ENCODE peak calls at places on chromosomes 5 and 9, in nine cellular contexts. One of them, this sample, is unnamed.

GRCh38 chr9:33467526-33467925 is 6.2 kb downstream of the NOL6 start:
- DNase-seq in B cell: peak; percentile 13
- DNase-seq in AG04450: no peak
- DNase-seq in activated CD8-positive, alpha-beta T cell treated with anti-CD3 and anti-CD28 coated beads for 36 hours: no peak
- DNase-seq in natural killer cell: no peak
- DNase-seq in OCI-LY7: no peak
- DNase-seq in endodermal cell: no peak
- DNase-seq in CD4-positive, alpha-beta T cell: no peak
- DNase-seq in tibial artery: no peak
- DNase-seq in this sample: no peak

GRCh38 chr5:112655513-112655912 is 82.2 kb upstream of the APC start:
- DNase-seq in AG04450: no peak
- DNase-seq in CD4-positive, alpha-beta T cell: no peak
- DNase-seq in B cell: no peak
- DNase-seq in endodermal cell: no peak
- DNase-seq in activated CD8-positive, alpha-beta T cell treated with anti-CD3 and anti-CD28 coated beads for 36 hours: no peak
- DNase-seq in tibial artery: no peak
- DNase-seq in natural killer cell: no peak
- DNase-seq in OCI-LY7: no peak
- DNase-seq in this sample: no peak

GRCh38 chr5:33831041-33831440 is 60.7 kb downstream of the ADAMTS12 start:
- DNase-seq in endodermal cell: no peak
- DNase-seq in AG04450: no peak
- DNase-seq in CD4-positive, alpha-beta T cell: no peak
- DNase-seq in B cell: no peak
- DNase-seq in activated CD8-positive, alpha-beta T cell treated with anti-CD3 and anti-CD28 coated beads for 36 hours: no peak
- DNase-seq in tibial artery: no peak
- DNase-seq in natural killer cell: no peak
- DNase-seq in OCI-LY7: no peak
- DNase-seq in this sample: no peak

GRCh38 chr5:1543398-1544293 is 19.9 kb upstream of the LPCAT1 start:
- DNase-seq in AG04450: no peak
- DNase-seq in natural killer cell: no peak
- DNase-seq in tibial artery: no peak
- DNase-seq in activated CD8-positive, alpha-beta T cell treated with anti-CD3 and anti-CD28 coated beads for 36 hours: no peak
- DNase-seq in B cell: peak; percentile 10
- DNase-seq in OCI-LY7: no peak
- DNase-seq in CD4-positive, alpha-beta T cell: no peak
- DNase-seq in endodermal cell: peak; percentile 28
- DNase-seq in this sample: no peak

GRCh38 chr5:172533058-172533398 is 78.7 kb upstream of the SH3PXD2B start:
- DNase-seq in activated CD8-positive, alpha-beta T cell treated with anti-CD3 and anti-CD28 coated beads for 36 hours: no peak
- DNase-seq in OCI-LY7: no peak
- DNase-seq in endodermal cell: peak; percentile 51
- DNase-seq in CD4-positive, alpha-beta T cell: no peak
- DNase-seq in tibial artery: no peak
- DNase-seq in natural killer cell: no peak
- DNase-seq in AG04450: no peak
- DNase-seq in B cell: no peak
- DNase-seq in this sample: no peak

GRCh38 chr9:114058688-114059046 is 19.4 kb downstream of the AMBP start:
- DNase-seq in CD4-positive, alpha-beta T cell: no peak
- DNase-seq in OCI-LY7: no peak
- DNase-seq in activated CD8-positive, alpha-beta T cell treated with anti-CD3 and anti-CD28 coated beads for 36 hours: no peak
- DNase-seq in B cell: no peak
- DNase-seq in natural killer cell: no peak
- DNase-seq in AG04450: no peak
- DNase-seq in endodermal cell: peak; percentile 28
- DNase-seq in tibial artery: no peak
- DNase-seq in this sample: no peak

GRCh38 chr5:179166886-179167841 is 107.0 kb downstream of the ZNF354C start:
- DNase-seq in AG04450: peak; percentile 7
- DNase-seq in natural killer cell: peak; percentile 69
- DNase-seq in CD4-positive, alpha-beta T cell: peak; percentile 30
- DNase-seq in OCI-LY7: peak; percentile 50
- DNase-seq in endodermal cell: peak; percentile 88
- DNase-seq in activated CD8-positive, alpha-beta T cell treated with anti-CD3 and anti-CD28 coated beads for 36 hours: peak; percentile 77
- DNase-seq in B cell: peak; percentile 94
- DNase-seq in tibial artery: no peak
- DNase-seq in this sample: no peak

GRCh38 chr5:166899343-166899742 is 1392.1 kb upstream of the WWC1 start:
- DNase-seq in tibial artery: no peak
- DNase-seq in activated CD8-positive, alpha-beta T cell treated with anti-CD3 and anti-CD28 coated beads for 36 hours: no peak
- DNase-seq in CD4-positive, alpha-beta T cell: no peak
- DNase-seq in AG04450: no peak
- DNase-seq in endodermal cell: no peak
- DNase-seq in B cell: no peak
- DNase-seq in OCI-LY7: no peak
- DNase-seq in natural killer cell: no peak
- DNase-seq in this sample: no peak

GRCh38 chr9:113222482-113222841 is 1.1 kb downstream of the SLC31A1 start:
- DNase-seq in AG04450: no peak
- DNase-seq in endodermal cell: peak; percentile 55
- DNase-seq in CD4-positive, alpha-beta T cell: no peak
- DNase-seq in OCI-LY7: no peak
- DNase-seq in activated CD8-positive, alpha-beta T cell treated with anti-CD3 and anti-CD28 coated beads for 36 hours: no peak
- DNase-seq in tibial artery: no peak
- DNase-seq in B cell: no peak
- DNase-seq in natural killer cell: no peak
- DNase-seq in this sample: no peak

GRCh38 chr5:107671742-107672211 is 1.0 kb upstream of the EFNA5 start:
- DNase-seq in tibial artery: peak; percentile 22
- DNase-seq in endodermal cell: peak; percentile 84
- DNase-seq in CD4-positive, alpha-beta T cell: no peak
- DNase-seq in activated CD8-positive, alpha-beta T cell treated with anti-CD3 and anti-CD28 coated beads for 36 hours: no peak
- DNase-seq in OCI-LY7: no peak
- DNase-seq in AG04450: no peak
- DNase-seq in natural killer cell: no peak
- DNase-seq in B cell: peak; percentile 43
- DNase-seq in this sample: no peak

GRCh38 chr9:99259231-99259918 is 37.3 kb downstream of the SEC61B start:
- DNase-seq in natural killer cell: peak; percentile 43
- DNase-seq in endodermal cell: peak; percentile 70
- DNase-seq in activated CD8-positive, alpha-beta T cell treated with anti-CD3 and anti-CD28 coated beads for 36 hours: peak; percentile 68
- DNase-seq in tibial artery: peak; percentile 78
- DNase-seq in AG04450: no peak
- DNase-seq in OCI-LY7: peak; percentile 74
- DNase-seq in B cell: no peak
- DNase-seq in CD4-positive, alpha-beta T cell: peak; percentile 9
- DNase-seq in this sample: no peak

GRCh38 chr9:99261923-99262322 is 39.8 kb downstream of the SEC61B start:
- DNase-seq in endodermal cell: no peak
- DNase-seq in OCI-LY7: no peak
- DNase-seq in activated CD8-positive, alpha-beta T cell treated with anti-CD3 and anti-CD28 coated beads for 36 hours: no peak
- DNase-seq in tibial artery: no peak
- DNase-seq in AG04450: no peak
- DNase-seq in CD4-positive, alpha-beta T cell: no peak
- DNase-seq in natural killer cell: no peak
- DNase-seq in B cell: no peak
- DNase-seq in this sample: no peak

GRCh38 chr9:99262949-99263418 is 40.9 kb downstream of the SEC61B start:
- DNase-seq in endodermal cell: no peak
- DNase-seq in CD4-positive, alpha-beta T cell: no peak
- DNase-seq in AG04450: no peak
- DNase-seq in natural killer cell: no peak
- DNase-seq in OCI-LY7: no peak
- DNase-seq in activated CD8-positive, alpha-beta T cell treated with anti-CD3 and anti-CD28 coated beads for 36 hours: no peak
- DNase-seq in B cell: no peak
- DNase-seq in tibial artery: no peak
- DNase-seq in this sample: peak; percentile 80

GRCh38 chr9:99266136-99267023 is 44.3 kb downstream of the SEC61B start:
- DNase-seq in OCI-LY7: peak; percentile 77
- DNase-seq in AG04450: peak; percentile 23
- DNase-seq in CD4-positive, alpha-beta T cell: peak; percentile 17
- DNase-seq in B cell: peak; percentile 53
- DNase-seq in activated CD8-positive, alpha-beta T cell treated with anti-CD3 and anti-CD28 coated beads for 36 hours: peak; percentile 86
- DNase-seq in natural killer cell: peak; percentile 58
- DNase-seq in endodermal cell: peak; percentile 95
- DNase-seq in tibial artery: peak; percentile 63
- DNase-seq in this sample: peak; percentile 84

DNA sequence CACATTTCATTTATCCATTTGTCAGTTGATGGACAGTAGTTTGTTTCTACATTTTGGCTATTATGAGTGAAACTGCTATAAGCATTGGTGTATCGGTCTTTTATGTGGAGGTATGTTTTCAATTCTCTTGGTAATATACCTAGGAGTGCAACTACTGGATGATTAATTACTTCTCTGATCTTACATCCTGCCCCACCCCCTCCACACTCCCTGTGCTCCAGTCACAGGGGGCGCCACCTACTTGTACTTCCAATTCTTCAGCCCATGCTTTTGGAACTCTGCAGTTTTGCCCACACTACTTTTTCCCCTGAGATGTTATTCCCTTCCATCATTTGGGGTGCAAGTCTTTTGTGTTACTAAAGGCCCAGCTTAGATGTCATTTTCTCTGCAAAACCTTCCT is 42.0 kb downstream of the SEC61B start:
- DNase-seq in OCI-LY7: no peak
- DNase-seq in tibial artery: no peak
- DNase-seq in activated CD8-positive, alpha-beta T cell treated with anti-CD3 and anti-CD28 coated beads for 36 hours: peak; percentile 71
- DNase-seq in endodermal cell: peak; percentile 81
- DNase-seq in AG04450: no peak
- DNase-seq in natural killer cell: no peak
- DNase-seq in B cell: no peak
- DNase-seq in CD4-positive, alpha-beta T cell: no peak
- DNase-seq in this sample: peak; percentile 30
- TF ChIP-seq CTCF in OCI-LY7: peak; percentile 65
- TF ChIP-seq CTCF in tibial artery: no peak
- TF ChIP-seq CTCF in activated CD8-positive, alpha-beta T cell treated with anti-CD3 and anti-CD28 coated beads for 36 hours: peak; percentile 37
- TF ChIP-seq CTCF in endodermal cell: peak; percentile 78
- TF ChIP-seq CTCF in AG04450: peak; percentile 22
- TF ChIP-seq CTCF in natural killer cell: no peak
- TF ChIP-seq CTCF in B cell: no peak
- TF ChIP-seq CTCF in CD4-positive, alpha-beta T cell: no peak
- TF ChIP-seq CTCF in this sample: peak; percentile 3

GRCh38 chr5:27706832-27707231 is 668.4 kb upstream of the CDH9 start:
- DNase-seq in B cell: no peak
- DNase-seq in OCI-LY7: no peak
- DNase-seq in activated CD8-positive, alpha-beta T cell treated with anti-CD3 and anti-CD28 coated beads for 36 hours: no peak
- DNase-seq in endodermal cell: no peak
- DNase-seq in natural killer cell: no peak
- DNase-seq in tibial artery: no peak
- DNase-seq in CD4-positive, alpha-beta T cell: no peak
- DNase-seq in AG04450: no peak
- DNase-seq in this sample: no peak

GRCh38 chr5:27702339-27702820 is 664.0 kb upstream of the CDH9 start:
- DNase-seq in OCI-LY7: no peak
- DNase-seq in CD4-positive, alpha-beta T cell: no peak
- DNase-seq in AG04450: no peak
- DNase-seq in activated CD8-positive, alpha-beta T cell treated with anti-CD3 and anti-CD28 coated beads for 36 hours: no peak
- DNase-seq in endodermal cell: peak; percentile 48
- DNase-seq in B cell: no peak
- DNase-seq in tibial artery: no peak
- DNase-seq in natural killer cell: no peak
- DNase-seq in this sample: no peak
- TF ChIP-seq CTCF in OCI-LY7: no peak
- TF ChIP-seq CTCF in CD4-positive, alpha-beta T cell: no peak
- TF ChIP-seq CTCF in AG04450: no peak
- TF ChIP-seq CTCF in activated CD8-positive, alpha-beta T cell treated with anti-CD3 and anti-CD28 coated beads for 36 hours: no peak
- TF ChIP-seq CTCF in endodermal cell: no peak
- TF ChIP-seq CTCF in B cell: no peak
- TF ChIP-seq CTCF in tibial artery: no peak
- TF ChIP-seq CTCF in natural killer cell: no peak
- TF ChIP-seq CTCF in this sample: no peak

GRCh38 chr9:7533376-7534090 is 266.0 kb downstream of the DMAC1 start:
- DNase-seq in B cell: no peak
- DNase-seq in tibial artery: no peak
- DNase-seq in endodermal cell: no peak
- DNase-seq in OCI-LY7: no peak
- DNase-seq in natural killer cell: no peak
- DNase-seq in activated CD8-positive, alpha-beta T cell treated with anti-CD3 and anti-CD28 coated beads for 36 hours: peak; percentile 32
- DNase-seq in CD4-positive, alpha-beta T cell: no peak
- DNase-seq in AG04450: no peak
- DNase-seq in this sample: no peak

GRCh38 chr9:7534211-7534935 is 265.2 kb downstream of the DMAC1 start:
- DNase-seq in OCI-LY7: no peak
- DNase-seq in B cell: no peak
- DNase-seq in AG04450: no peak
- DNase-seq in natural killer cell: no peak
- DNase-seq in CD4-positive, alpha-beta T cell: no peak
- DNase-seq in activated CD8-positive, alpha-beta T cell treated with anti-CD3 and anti-CD28 coated beads for 36 hours: peak; percentile 46
- DNase-seq in tibial artery: no peak
- DNase-seq in endodermal cell: no peak
- DNase-seq in this sample: no peak

DNA sequence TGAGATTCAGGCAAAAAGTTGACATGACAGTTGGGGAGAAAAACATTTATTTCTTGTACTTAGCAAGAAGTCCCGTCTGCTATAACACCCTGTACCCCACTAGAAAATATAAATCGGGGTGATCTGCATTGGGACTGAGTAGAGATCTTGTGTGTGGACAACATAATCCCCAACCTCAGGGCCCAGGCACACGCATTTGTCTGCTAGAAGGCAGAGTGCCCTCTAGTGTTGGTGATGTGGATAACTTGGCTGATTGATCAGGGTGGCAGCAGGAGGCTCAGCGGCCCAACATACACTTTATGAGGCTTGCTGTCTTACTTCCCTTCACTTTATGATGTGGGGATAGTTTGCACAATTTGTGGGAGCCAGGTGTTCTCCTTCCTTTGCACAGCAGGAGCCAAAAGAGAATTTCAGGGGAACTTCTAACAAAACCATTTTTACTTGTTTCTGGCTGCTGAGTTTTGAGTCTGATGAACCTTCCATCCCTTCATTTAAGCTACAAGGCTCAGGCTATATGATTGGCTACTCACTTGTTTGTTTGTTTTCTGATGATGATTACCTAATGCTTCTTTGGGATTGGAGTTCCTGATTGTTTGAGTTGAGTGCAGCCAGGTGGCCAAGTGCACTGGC is 263.2 kb downstream of the DMAC1 start:
- DNase-seq in AG04450: peak; percentile 15
- DNase-seq in OCI-LY7: peak; percentile 36
- DNase-seq in CD4-positive, alpha-beta T cell: no peak
- DNase-seq in B cell: no peak
- DNase-seq in tibial artery: peak; percentile 40
- DNase-seq in natural killer cell: no peak
- DNase-seq in endodermal cell: peak; percentile 89
- DNase-seq in activated CD8-positive, alpha-beta T cell treated with anti-CD3 and anti-CD28 coated beads for 36 hours: peak; percentile 68
- DNase-seq in this sample: peak; percentile 70
- TF ChIP-seq CTCF in AG04450: peak; percentile 79
- TF ChIP-seq CTCF in OCI-LY7: peak; percentile 78
- TF ChIP-seq CTCF in CD4-positive, alpha-beta T cell: peak; percentile 41
- TF ChIP-seq CTCF in B cell: peak; percentile 35
- TF ChIP-seq CTCF in tibial artery: peak; percentile 33
- TF ChIP-seq CTCF in natural killer cell: no peak
- TF ChIP-seq CTCF in endodermal cell: peak; percentile 91
- TF ChIP-seq CTCF in activated CD8-positive, alpha-beta T cell treated with anti-CD3 and anti-CD28 coated beads for 36 hours: peak; percentile 81
- TF ChIP-seq CTCF in this sample: peak; percentile 77

DNA sequence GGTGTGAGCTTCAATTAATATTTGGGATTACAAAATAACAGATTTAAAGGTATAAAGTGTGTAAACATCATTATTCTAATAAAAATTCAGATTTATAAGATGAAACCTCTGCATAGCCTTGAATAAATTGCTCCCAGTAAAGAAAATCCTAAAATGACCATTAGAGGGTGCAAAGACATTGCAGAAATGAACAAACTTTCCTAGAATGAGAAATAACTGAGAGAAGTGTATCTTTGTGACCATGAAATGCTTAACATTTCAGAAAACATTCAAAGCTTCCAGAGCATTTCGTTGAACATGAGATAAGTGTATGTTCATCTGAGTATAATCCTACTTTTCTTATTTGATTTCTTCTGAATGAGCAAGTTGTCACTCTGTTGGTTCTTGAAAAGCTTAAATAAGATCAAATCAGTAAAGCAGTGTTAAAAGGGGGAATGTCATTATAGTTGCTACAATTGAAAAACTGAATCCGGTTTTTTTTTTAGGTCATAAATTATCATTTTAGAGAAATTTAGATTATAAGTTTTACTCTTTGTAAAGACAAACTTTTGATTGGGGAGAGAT is 24.7 kb upstream of the NUDT12 start:
- DNase-seq in endodermal cell: no peak
- DNase-seq in natural killer cell: no peak
- DNase-seq in tibial artery: no peak
- DNase-seq in activated CD8-positive, alpha-beta T cell treated with anti-CD3 and anti-CD28 coated beads for 36 hours: no peak
- DNase-seq in CD4-positive, alpha-beta T cell: no peak
- DNase-seq in B cell: no peak
- DNase-seq in AG04450: no peak
- DNase-seq in OCI-LY7: no peak
- DNase-seq in this sample: no peak
- TF ChIP-seq CTCF in endodermal cell: peak; percentile 73
- TF ChIP-seq CTCF in natural killer cell: no peak
- TF ChIP-seq CTCF in tibial artery: no peak
- TF ChIP-seq CTCF in activated CD8-positive, alpha-beta T cell treated with anti-CD3 and anti-CD28 coated beads for 36 hours: no peak
- TF ChIP-seq CTCF in CD4-positive, alpha-beta T cell: no peak
- TF ChIP-seq CTCF in B cell: no peak
- TF ChIP-seq CTCF in AG04450: peak; percentile 59
- TF ChIP-seq CTCF in OCI-LY7: peak; percentile 64
- TF ChIP-seq CTCF in this sample: no peak

This sample was measured in GM12865.